ENCODE peak calls at places on chromosomes 4 and X, in ten cellular contexts. X is GM20000, O is fibroblast of mammary gland, Z is fibroblast of the aortic adventitia, J is Caco-2, N is ovary, Y is endothelial cell of umbilical vein, M is pancreas, B is left lung, E is AG09309. L is an unnamed sample.

GRCh38 chr4:102575369-102576129 is 74.4 kb downstream of the NFKB1 start:
- DNase-seq in M (no peak), Z (no peak), E (no peak), N (no peak), X (no peak), J (no peak), O (no peak), Y (no peak), B (no peak), L (no peak)

GRCh38 chrX:46683023-46683422 is 75.9 kb downstream of the SLC9A7 start:
- DNase-seq in O (no peak), B (no peak), Y (no peak), M (no peak), J (peak; percentile 8), E (no peak), N (no peak), X (no peak), Z (peak; percentile 39), L (no peak)

GRCh38 chr4:41160010-41160789 is 54.1 kb downstream of the APBB2 start:
- DNase-seq in M (no peak), N (no peak), Z (peak; percentile 91), E (no peak), J (no peak), O (peak; percentile 97), Y (peak; percentile 98), B (peak; percentile 48), X (no peak), L (no peak)

GRCh38 chr4:153137168-153137567 is 67.1 kb upstream of the TRIM2 start:
- DNase-seq in M (no peak), J (no peak), Z (peak; percentile 95), O (peak; percentile 90), B (peak; percentile 72), E (peak; percentile 78), Y (peak; percentile 20), X (no peak), N (no peak), L (no peak)

GRCh38 chr4:152535236-152535902 is 523 bp downstream of the FBXW7 start:
- DNase-seq in J (peak; percentile 29), B (peak; percentile 37), N (peak; percentile 15), X (peak; percentile 42), Z (no peak), Y (no peak), E (no peak), M (no peak), O (no peak), L (no peak)

GRCh38 chrX:41408576-41408975 is 38.6 kb upstream of the NYX start:
- DNase-seq in M (no peak), E (no peak), O (no peak), B (no peak), N (no peak), Y (no peak), X (no peak), Z (no peak), J (no peak), L (no peak)

GRCh38 chr4:3021627-3022026 is 52.7 kb downstream of the HTT-AS start:
- DNase-seq in J (no peak), O (no peak), M (no peak), Y (no peak), B (no peak), Z (no peak), E (no peak), N (no peak), X (no peak), L (no peak)

GRCh38 chr4:179415842-179416223 is 1973.6 kb upstream of the AGA start:
- DNase-seq in B (no peak), M (no peak), X (no peak), Y (no peak), E (no peak), N (no peak), Z (no peak), J (no peak), O (no peak), L (no peak)

GRCh38 chrX:56726609-56727008 is 2.4 kb upstream of the NBDY start:
- DNase-seq in M (no peak), N (no peak), O (peak; percentile 65), J (peak; percentile 29), Y (peak; percentile 49), E (peak; percentile 13), Z (peak; percentile 72), B (no peak), X (peak; percentile 14), L (no peak)

GRCh38 chr4:153794001-153794400 is 5.1 kb upstream of the SFRP2 start:
- DNase-seq in Y (no peak), B (no peak), X (no peak), E (no peak), J (peak; percentile 54), O (no peak), Z (no peak), N (no peak), M (no peak), L (no peak)

GRCh38 chr4:87073187-87073569 is 138.4 kb downstream of the AFF1 start:
- DNase-seq in J (no peak), Y (no peak), X (no peak), M (no peak), E (no peak), N (no peak), B (no peak), O (no peak), Z (no peak), L (no peak)

GRCh38 chrX:50448565-50448964 is 22.1 kb downstream of the DGKK start:
- DNase-seq in O (peak; percentile 47), M (no peak), J (peak; percentile 50), X (no peak), Y (no peak), Z (no peak), B (no peak), N (no peak), E (no peak), L (no peak)

GRCh38 chrX:124256209-124256608 is 76.3 kb upstream of the TEX13D start:
- DNase-seq in J (no peak), Z (peak; percentile 51), Y (no peak), E (no peak), B (no peak), M (no peak), N (no peak), O (peak; percentile 91), X (no peak), L (no peak)

GRCh38 chr4:146398896-146399443 is 122.8 kb downstream of the SLC10A7 start:
- DNase-seq in B (no peak), O (no peak), E (no peak), X (no peak), Y (no peak), M (no peak), N (no peak), J (no peak), Z (no peak), L (no peak)

GRCh38 chrX:153340111-153340510 is 6.2 kb downstream of the ZNF275 start:
- DNase-seq in E (no peak), Y (no peak), O (no peak), Z (no peak), X (no peak), M (no peak), B (no peak), N (no peak), J (no peak), L (no peak)

GRCh38 chr4:66693694-66694093 is 851.6 kb downstream of the CENPC start:
- DNase-seq in N (no peak), M (no peak), E (no peak), B (no peak), X (no peak), J (no peak), Y (no peak), Z (peak; percentile 61), O (no peak), L (no peak)

GRCh38 chrX:119398974-119399771 is at the start of gene SLC25A43:
- DNase-seq in J (peak; percentile 62), Z (peak; percentile 35), E (no peak), X (peak; percentile 89), N (peak; percentile 25), Y (peak; percentile 31), M (peak; percentile 76), O (peak; percentile 20), B (peak; percentile 41), L (peak; percentile 38)

GRCh38 chrX:132651411-132652086 is 162.7 kb upstream of the MBNL3 start:
- DNase-seq in B (no peak), O (peak; percentile 38), J (no peak), M (no peak), X (no peak), N (no peak), E (peak; percentile 38), Z (peak; percentile 5), Y (no peak), L (no peak)
- TF ChIP-seq CTCF in B (no peak), O (peak; percentile 13), J (no peak), M (no peak), X (no peak), N (no peak), E (no peak), Z (no peak), Y (no peak), L (no peak)

GRCh38 chr4:122453384-122454000 is 3.0 kb downstream of the IL2 start:
- DNase-seq in O (no peak), M (no peak), Z (no peak), J (no peak), Y (no peak), X (no peak), B (no peak), E (no peak), N (no peak), L (no peak)

GRCh38 chr4:122456228-122457106 is at the start of gene IL2:
- DNase-seq in J (no peak), O (no peak), E (no peak), M (no peak), X (no peak), N (no peak), Z (no peak), Y (no peak), B (no peak), L (no peak)

DNA sequence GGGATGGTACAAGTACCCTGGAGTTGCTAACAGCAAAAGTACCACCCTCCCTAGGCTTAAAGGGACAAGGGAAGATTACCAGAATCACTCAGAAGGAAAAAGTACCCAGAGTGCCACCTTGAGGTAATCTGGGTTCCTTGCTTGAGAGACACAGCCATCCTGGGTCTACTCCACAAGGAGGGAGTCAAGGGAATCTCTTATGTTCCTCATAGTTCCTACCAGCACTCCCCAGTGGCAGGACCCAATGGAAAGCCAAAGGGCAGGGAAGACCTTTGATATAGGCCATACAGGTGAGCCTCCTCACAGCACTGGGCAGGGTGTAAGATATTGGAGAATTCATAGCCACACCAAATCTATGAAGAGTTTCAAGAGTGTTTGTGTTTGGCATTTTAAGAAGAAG is 5.7 kb downstream of the IL2 start:
- DNase-seq in M (no peak), E (no peak), J (peak; percentile 42), N (no peak), Z (peak; percentile 8), B (no peak), X (no peak), O (peak; percentile 35), Y (no peak), L (no peak)
- TF ChIP-seq CTCF in M (no peak), E (peak; percentile 43), J (peak; percentile 36), N (no peak), Z (peak; percentile 16), B (no peak), X (no peak), O (peak; percentile 49), Y (no peak), L (no peak)

GRCh38 chr4:169619958-169620845 is at the start of gene CLCN3:
- DNase-seq in X (peak; percentile 92), Y (peak; percentile 98), M (peak; percentile 98), B (peak; percentile 99), O (peak; percentile 96), E (peak; percentile 81), Z (peak; percentile 95), J (peak; percentile 97), N (peak; percentile 98), L (peak; percentile 99)
- TF ChIP-seq CTCF in X (no peak), Y (no peak), M (no peak), B (peak; percentile 27), O (no peak), E (peak; percentile 13), Z (peak; percentile 27), J (no peak), N (no peak), L (peak; percentile 3)

GRCh38 chrX:10697552-10697951 is 77.2 kb upstream of the MID1 start:
- DNase-seq in Z (no peak), O (no peak), J (no peak), B (no peak), Y (no peak), X (no peak), M (no peak), N (no peak), E (no peak), L (no peak)
- TF ChIP-seq CTCF in Z (no peak), O (no peak), J (no peak), B (no peak), Y (no peak), X (no peak), M (no peak), N (no peak), E (no peak), L (no peak)

L was measured in CD14-positive monocyte.